ENCODE peak calls at places on chromosomes 6 and 20, in four cellular contexts. J is uterus, Y is neural progenitor cell, M is IMR-90. C is an unnamed sample.

GRCh38 chr6:1388081-1388926 is 1.1 kb upstream of the FOXF2 start:
- DNase-seq in Y (peak; percentile 57), J (no peak), M (peak; percentile 53), C (no peak)

GRCh38 chr6:107746461-107747030 is 77.6 kb downstream of the SCML4 start:
- DNase-seq in Y (no peak), J (no peak), M (no peak), C (no peak)

GRCh38 chr6:18515767-18516166 is 128.6 kb downstream of the RNF144B start:
- DNase-seq in Y (no peak), J (no peak), M (no peak), C (no peak)

GRCh38 chr20:50294164-50295088 is 103.8 kb downstream of the CEBPB start:
- DNase-seq in M (no peak), J (no peak), Y (no peak), C (no peak)

GRCh38 chr6:13488015-13488895 is 855 bp upstream of the GFOD1 start:
- DNase-seq in J (peak; percentile 59), Y (peak; percentile 71), M (peak; percentile 40), C (no peak)

GRCh38 chr20:219290-220115 is 7.6 kb upstream of the DEFB129 start:
- DNase-seq in Y (peak; percentile 74), M (peak; percentile 7), J (no peak), C (no peak)

GRCh38 chr6:153511896-153512496 is 380.9 kb upstream of the RGS17 start:
- DNase-seq in M (peak; percentile 3), Y (peak; percentile 41), J (no peak), C (peak; percentile 6)

GRCh38 chr20:63735859-63736718 is at the start of gene LIME1:
- DNase-seq in M (no peak), Y (no peak), J (no peak), C (no peak)

GRCh38 chr20:32037929-32038328 is 14.1 kb upstream of the HCK start:
- DNase-seq in M (peak; percentile 59), Y (no peak), J (no peak), C (no peak)

GRCh38 chr20:63740501-63741353 is 1.2 kb downstream of the SLC2A4RG start:
- DNase-seq in Y (peak; percentile 83), J (peak; percentile 98), M (peak; percentile 86), C (peak; percentile 63)

GRCh38 chr20:32898721-32899120 is 40.0 kb downstream of the EFCAB8 start:
- DNase-seq in J (no peak), Y (no peak), M (peak; percentile 56), C (no peak)

GRCh38 chr6:46900266-46900665 is 21.5 kb downstream of the ADGRF5 start:
- DNase-seq in Y (no peak), J (no peak), M (no peak), C (no peak)

GRCh38 chr6:70166088-70166958 is 136.6 kb downstream of the COL9A1 start:
- DNase-seq in J (no peak), Y (peak; percentile 77), M (peak; percentile 15), C (peak; percentile 1)

GRCh38 chr6:54288476-54288875 is 19.8 kb upstream of the TINAG start:
- DNase-seq in M (no peak), Y (no peak), J (no peak), C (no peak)

GRCh38 chr6:98343004-98343403 is 491.4 kb upstream of the POU3F2 start:
- DNase-seq in Y (no peak), M (no peak), J (no peak), C (no peak)

GRCh38 chr20:50379049-50379990 is 130.9 kb upstream of the PTPN1 start:
- DNase-seq in M (peak; percentile 92), J (peak; percentile 96), Y (no peak), C (peak; percentile 46)

GRCh38 chr6:54238407-54238806 is 69.8 kb upstream of the TINAG start:
- DNase-seq in Y (no peak), J (no peak), M (peak; percentile 39), C (peak; percentile 18)

DNA sequence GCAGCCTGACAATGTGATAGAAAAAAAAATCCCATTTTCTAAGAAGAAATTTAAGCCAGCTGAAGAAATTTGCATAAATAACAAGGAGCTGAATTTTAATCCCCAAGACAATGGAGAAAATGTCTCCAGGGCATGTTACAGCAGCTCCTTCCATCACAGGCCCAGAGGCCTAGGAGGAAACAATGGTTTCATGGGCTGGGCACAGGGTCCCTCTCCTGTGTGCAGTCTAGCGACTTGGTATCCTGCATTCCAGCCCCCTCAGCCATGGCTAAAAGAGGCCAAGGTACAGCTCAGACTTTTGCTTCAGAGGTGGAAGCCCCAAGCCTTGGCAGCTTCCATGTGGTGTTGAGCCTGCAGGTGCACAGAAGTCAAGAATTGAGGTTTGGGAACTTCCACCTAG is 73.1 kb downstream of the C6orf118 start:
- DNase-seq in M (no peak), J (no peak), Y (no peak), C (no peak)
- H3K9me3 ChIP-seq in M (peaks cover 17% of the 10 kb centered on the region), J (no peaks in the 10 kb centered on the region), Y (no peaks in the 10 kb centered on the region), C (peaks cover 33% of the 10 kb centered on the region)

GRCh38 chr6:7053125-7053784 is 54.5 kb upstream of the RREB1 start:
- DNase-seq in M (no peak), Y (peak; percentile 15), J (no peak), C (no peak)
- H3K4me3 ChIP-seq in M (no peak overlapping the region), Y (no peak overlapping the region), J (no peak overlapping the region), C (no peak overlapping the region)

GRCh38 chr6:10033223-10033829 is 381.5 kb downstream of the TFAP2A start:
- DNase-seq in J (no peak), M (no peak), Y (peak; percentile 34), C (no peak)
- H3K27ac ChIP-seq in J (no peak overlapping the region), M (no peak overlapping the region), Y (no peak overlapping the region), C (no peak overlapping the region)

GRCh38 chr6:111274593-111275217 is 187.4 kb downstream of the SLC16A10 start:
- DNase-seq in M (no peak), J (no peak), Y (no peak), C (no peak)
- H3K9me3 ChIP-seq in M (peaks cover 14% of the 10 kb centered on the region), J (no peaks in the 10 kb centered on the region), Y (no peaks in the 10 kb centered on the region), C (peaks cover 8% of the 10 kb centered on the region)

DNA sequence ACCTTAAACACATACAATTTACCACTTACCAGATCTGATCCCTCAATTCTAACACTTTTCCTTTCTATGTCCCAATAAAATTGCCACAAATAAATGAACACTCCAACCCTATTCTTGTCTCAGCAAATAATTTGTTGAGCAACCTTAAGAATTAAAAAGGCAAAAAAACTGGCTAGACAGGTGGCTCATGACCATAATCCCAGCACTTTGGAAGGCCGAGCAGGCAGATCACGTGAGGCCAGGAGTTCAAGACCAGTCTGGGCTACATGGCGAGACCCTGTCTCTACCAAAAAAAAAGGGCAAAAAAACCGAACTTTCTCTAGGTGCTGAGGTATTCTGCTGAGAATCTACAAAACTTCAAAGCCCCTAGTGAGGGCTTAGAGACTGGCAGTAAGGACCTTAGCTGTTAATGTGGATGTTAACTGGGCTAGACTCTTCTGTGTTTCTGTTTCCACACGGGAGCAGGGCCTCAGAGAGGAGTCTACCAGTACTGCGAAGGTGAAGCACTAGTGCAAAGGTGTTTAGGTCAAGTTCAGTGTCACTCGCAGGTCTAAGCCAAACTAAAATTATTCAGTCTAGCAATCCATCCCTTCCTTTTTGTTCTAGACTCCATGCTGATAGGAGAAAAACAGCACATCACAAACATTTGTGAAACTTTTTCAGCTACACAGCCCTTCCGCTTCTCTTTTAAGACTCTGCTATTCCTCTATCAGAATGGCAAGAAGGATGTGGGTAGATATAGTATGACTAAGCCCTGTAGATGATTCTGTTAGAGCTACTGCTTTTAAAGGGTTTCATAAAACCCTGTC is 2.6 kb downstream of the FASTKD5 start:
- DNase-seq in M (peak; percentile 26), J (no peak), Y (no peak), C (no peak)
- H3K4me3 ChIP-seq in M (no peak overlapping the region), J (no peak overlapping the region), Y (no peak overlapping the region), C (no peak overlapping the region)

GRCh38 chr20:25376886-25377285 is 13.7 kb downstream of the ABHD12 start:
- DNase-seq in M (no peak), J (no peak), Y (no peak), C (no peak)
- H3K27ac ChIP-seq in M (no peak overlapping the region), J (no peak overlapping the region), Y (no peak overlapping the region), C (peak overlapping the region; percentile 39)

DNA sequence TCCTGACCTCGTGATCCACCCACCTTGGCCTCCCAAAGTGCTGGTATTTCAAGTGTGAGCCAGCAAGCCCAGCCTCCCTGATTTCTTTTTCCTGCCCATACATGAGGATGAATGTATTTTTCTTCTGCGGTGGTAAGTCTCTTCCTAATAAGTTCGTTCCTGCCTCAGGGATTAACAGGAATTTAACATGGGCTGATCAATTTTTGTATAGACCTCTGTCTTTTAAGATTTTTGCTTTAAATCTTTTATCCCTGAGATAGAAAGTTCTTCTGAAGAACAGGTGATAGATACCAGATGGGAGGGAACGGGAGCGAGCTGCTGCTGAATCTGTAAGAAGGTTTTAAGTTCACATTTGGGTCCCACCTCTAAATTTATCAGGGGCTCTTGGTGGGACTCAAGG is 7.0 kb upstream of the ZNFX1 start:
- DNase-seq in Y (no peak), J (no peak), M (no peak), C (no peak)
- H3K9me3 ChIP-seq in Y (no peaks in the 10 kb centered on the region), J (no peaks in the 10 kb centered on the region), M (peaks cover 27% of the 10 kb centered on the region), C (peaks cover 45% of the 10 kb centered on the region)

DNA sequence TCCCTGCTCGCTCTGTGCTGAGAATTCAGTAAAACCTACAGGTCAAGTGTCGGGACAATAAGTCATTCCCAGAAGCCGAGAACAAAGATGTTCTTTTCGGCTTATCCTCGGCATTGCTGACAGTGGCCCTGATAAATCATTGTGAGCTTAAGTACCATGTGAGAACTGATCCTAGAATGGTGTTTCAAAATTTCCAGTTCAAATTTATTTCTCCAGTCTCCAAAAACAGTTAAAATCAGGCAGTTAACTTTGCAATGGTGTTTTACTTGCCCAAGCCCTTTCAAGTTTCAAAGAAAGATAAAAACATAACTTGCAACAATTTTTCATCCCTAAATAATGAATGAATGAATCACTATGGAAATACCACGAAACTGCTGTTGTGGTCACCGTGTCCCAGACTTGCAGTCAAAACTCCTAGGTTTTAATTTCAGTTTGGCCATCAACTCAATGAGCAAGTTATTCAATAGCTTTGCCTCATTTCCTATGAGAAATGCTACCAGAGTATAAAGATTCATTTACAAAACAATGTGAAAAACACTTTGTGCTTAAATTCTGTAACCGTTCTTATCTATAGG is 4.3 kb downstream of the ATP5F1E start:
- DNase-seq in M (peak; percentile 78), J (no peak), Y (no peak), C (no peak)
- H3K4me3 ChIP-seq in M (no peak overlapping the region), J (no peak overlapping the region), Y (no peak overlapping the region), C (no peak overlapping the region)

GRCh38 chr6:56891754-56892153 is 63.2 kb upstream of the BEND6 start:
- DNase-seq in J (no peak), M (peak; percentile 52), Y (peak; percentile 31), C (peak; percentile 8)
- H3K27ac ChIP-seq in J (no peak overlapping the region), M (peak overlapping the region; percentile 79), Y (no peak overlapping the region), C (peak overlapping the region; percentile 98)